ENCODE peak calls at places on chromosomes 11 and 22, in six cellular contexts. L is Kasumi-1, G is MCF 10A, C is right atrium auricular region, K is psoas muscle, P is AG20443. Q is an unnamed sample.

GRCh38 chr11:19651654-19652053 is 61.0 kb upstream of the NAV2 start:
- DNase-seq in L (no peak), G (no peak), C (no peak), K (no peak), P (no peak), Q (no peak)

GRCh38 chr11:65434667-65435179 is 12.1 kb downstream of the NEAT1 start:
- DNase-seq in L (no peak), G (peak), C (peak), K (no peak), P (no peak), Q (no peak)

GRCh38 chr11:119062779-119063178 is 4.8 kb upstream of the VPS11 start:
- DNase-seq in L (no peak), G (peak), C (peak), K (peak), P (peak), Q (peak)

GRCh38 chr22:43337385-43337784 is 5.8 kb downstream of the SCUBE1 start:
- DNase-seq in L (no peak), G (peak), C (no peak), K (no peak), P (peak), Q (no peak)

GRCh38 chr22:49636214-49636613 is 191.5 kb downstream of the BRD1 start:
- DNase-seq in L (no peak), G (no peak), C (no peak), K (no peak), P (no peak), Q (no peak)

GRCh38 chr11:1797391-1798125 is 33.8 kb upstream of the CTSD start:
- DNase-seq in L (no peak), G (no peak), C (no peak), K (no peak), P (no peak), Q (no peak)

GRCh38 chr11:3944198-3944597 is 88.7 kb downstream of the STIM1 start:
- DNase-seq in L (no peak), G (no peak), C (no peak), K (peak), P (peak), Q (no peak)

GRCh38 chr11:13955971-13956421 is 6.5 kb upstream of the SPON1 start:
- DNase-seq in L (peak), G (peak), C (peak), K (no peak), P (peak), Q (peak)

GRCh38 chr11:120141144-120142071 is 3.5 kb upstream of the TRIM29 start:
- DNase-seq in L (no peak), G (no peak), C (peak), K (no peak), P (peak), Q (no peak)

GRCh38 chr11:116927163-116927772 is 89.8 kb upstream of the APOA1 start:
- DNase-seq in L (no peak), G (peak), C (no peak), K (no peak), P (no peak), Q (peak)

GRCh38 chr11:64545605-64546004 is 45.4 kb upstream of the SLC22A12 start:
- DNase-seq in L (no peak), G (peak), C (no peak), K (no peak), P (peak), Q (peak)

GRCh38 chr22:44521326-44521725 is 23.3 kb upstream of the RTL6 start:
- DNase-seq in L (no peak), G (no peak), C (peak), K (no peak), P (no peak), Q (no peak)

GRCh38 chr11:111460340-111460739 is 51.8 kb downstream of the BTG4 start:
- DNase-seq in L (no peak), G (no peak), C (no peak), K (no peak), P (peak), Q (no peak)

GRCh38 chr11:15748673-15749190 is 607.6 kb downstream of the SOX6 start:
- DNase-seq in L (no peak), G (no peak), C (no peak), K (no peak), P (no peak), Q (no peak)

GRCh38 chr22:46053563-46054090 is 76.7 kb upstream of the WNT7B start:
- DNase-seq in L (no peak), G (peak), C (no peak), K (peak), P (peak), Q (peak)

GRCh38 chr11:94602430-94603372 is 35.5 kb downstream of the PIWIL4 start:
- DNase-seq in L (peak), G (no peak), C (peak), K (peak), P (no peak), Q (peak)

GRCh38 chr11:125190549-125190948 is 26.0 kb downstream of the PKNOX2 start:
- DNase-seq in L (no peak), G (no peak), C (no peak), K (no peak), P (no peak), Q (no peak)

GRCh38 chr11:198236-198806 is 5.4 kb downstream of the SCGB1C1 start:
- DNase-seq in L (no peak), G (no peak), C (no peak), K (no peak), P (no peak), Q (no peak)

GRCh38 chr11:63277345-63277943 is 34.0 kb upstream of the SLC22A25 start:
- DNase-seq in L (no peak), G (peak), C (no peak), K (no peak), P (no peak), Q (peak)

GRCh38 chr11:113440816-113441215 is 34.4 kb downstream of the DRD2 start:
- DNase-seq in L (no peak), G (no peak), C (no peak), K (no peak), P (no peak), Q (no peak)

GRCh38 chr22:23306438-23306921 is 126.2 kb downstream of the BCR start:
- DNase-seq in L (no peak), G (peak), C (no peak), K (no peak), P (peak), Q (peak)

GRCh38 chr11:12674936-12675696 is 895 bp downstream of the TEAD1 start:
- DNase-seq in L (no peak), G (peak), C (no peak), K (peak), P (peak), Q (peak)

GRCh38 chr11:47980907-47981621 is 705 bp downstream of the PTPRJ start:
- DNase-seq in L (no peak), G (no peak), C (no peak), K (peak), P (peak), Q (peak)

GRCh38 chr11:122422707-122423106 is 232.8 kb upstream of the UBASH3B start:
- DNase-seq in L (no peak), G (peak), C (no peak), K (no peak), P (no peak), Q (peak)

GRCh38 chr22:45929649-45930048 is 47.3 kb downstream of the WNT7B start:
- DNase-seq in L (no peak), G (no peak), C (no peak), K (no peak), P (no peak), Q (no peak)

GRCh38 chr11:134132808-134133207 is 63.9 kb downstream of the JAM3 start:
- DNase-seq in L (no peak), G (no peak), C (no peak), K (no peak), P (no peak), Q (peak)

GRCh38 chr22:45740236-45740635 is 68.6 kb downstream of the ATXN10 start:
- DNase-seq in L (no peak), G (no peak), C (no peak), K (no peak), P (no peak), Q (no peak)

GRCh38 chr11:70332567-70332966 is 62.1 kb downstream of the PPFIA1 start:
- DNase-seq in L (no peak), G (no peak), C (no peak), K (no peak), P (no peak), Q (no peak)

GRCh38 chr22:44667829-44668189 is 34.2 kb upstream of the PRR5 start:
- DNase-seq in L (no peak), G (no peak), C (no peak), K (no peak), P (no peak), Q (no peak)

GRCh38 chr11:122673706-122674105 is 18.2 kb downstream of the UBASH3B start:
- DNase-seq in L (peak), G (peak), C (no peak), K (no peak), P (no peak), Q (peak)

GRCh38 chr22:44645531-44645930 is 56.5 kb upstream of the PRR5 start:
- DNase-seq in L (no peak), G (no peak), C (no peak), K (no peak), P (no peak), Q (no peak)

GRCh38 chr22:30572840-30573593 is 1.4 kb downstream of the GAL3ST1 start:
- DNase-seq in L (no peak), G (no peak), C (no peak), K (no peak), P (no peak), Q (no peak)